ENCODE peak calls at places on chromosomes 2 and 18, in four cellular contexts. R is A549, M is upper lobe of right lung, Y is K562. P is an unnamed sample. For H3K9me3, the result is how much of the 10 kb centered on the place peaks cover.

GRCh38 chr2:234100686-234101085 is 50.2 kb downstream of the SPP2 start:
- ATAC-seq in R (no peak), M (no peak), Y (no peak), P (no peak)

GRCh38 chr2:176473177-176473576 is 203.9 kb downstream of the MTX2 start:
- ATAC-seq in R (no peak), M (peak), Y (no peak), P (no peak)

GRCh38 chr2:238287702-238288649 is at the start of gene PER2:
- ATAC-seq in R (peak), M (peak), Y (peak), P (peak)

GRCh38 chr18:48680339-48680738 is 141.5 kb downstream of the CTIF start:
- ATAC-seq in R (no peak), M (peak), Y (no peak), P (peak)

GRCh38 chr2:74025971-74026612 is 41.4 kb downstream of the TET3 start:
- ATAC-seq in R (peak), M (peak), Y (peak), P (no peak)

GRCh38 chr2:191127235-191127634 is 23.6 kb downstream of the STAT4 start:
- ATAC-seq in R (no peak), M (no peak), Y (no peak), P (no peak)

GRCh38 chr2:62789518-62789917 is 84.0 kb downstream of the EHBP1 start:
- ATAC-seq in R (peak), M (no peak), Y (no peak), P (no peak)

GRCh38 chr2:63662028-63662804 is 73.5 kb downstream of the MDH1 start:
- ATAC-seq in R (no peak), M (no peak), Y (no peak), P (no peak)

GRCh38 chr2:165058471-165059265 is 103.3 kb upstream of the SLC38A11 start:
- ATAC-seq in R (no peak), M (no peak), Y (no peak), P (no peak)

GRCh38 chr18:36089001-36089400 is 21.6 kb upstream of the RPRD1A start:
- ATAC-seq in R (no peak), M (no peak), Y (no peak), P (no peak)

GRCh38 chr2:42853571-42854206 is 61.3 kb upstream of the HAAO start:
- ATAC-seq in R (no peak), M (no peak), Y (no peak), P (no peak)

GRCh38 chr2:11710210-11710609 is 36.2 kb upstream of the LPIN1 start:
- ATAC-seq in R (peak), M (peak), Y (no peak), P (peak)

GRCh38 chr2:18987592-18988073 is 370.8 kb downstream of the OSR1 start:
- ATAC-seq in R (peak), M (no peak), Y (no peak), P (peak)

GRCh38 chr2:239249781-239250180 is 151.0 kb downstream of the HDAC4 start:
- ATAC-seq in R (no peak), M (peak), Y (no peak), P (peak)

GRCh38 chr18:77065221-77065981 is 67.2 kb downstream of the MBP start:
- ATAC-seq in R (peak), M (peak), Y (no peak), P (peak)

GRCh38 chr2:210676067-210676466 is 119.7 kb downstream of the CPS1 start:
- ATAC-seq in R (no peak), M (no peak), Y (no peak), P (no peak)

GRCh38 chr2:194486316-194486715 is 1170.7 kb upstream of the SLC39A10 start:
- ATAC-seq in R (no peak), M (no peak), Y (no peak), P (no peak)

GRCh38 chr18:32545631-32546030 is 74.9 kb upstream of the GAREM1 start:
- ATAC-seq in R (no peak), M (no peak), Y (no peak), P (no peak)

GRCh38 chr2:74052732-74053712 is 68.3 kb downstream of the TET3 start:
- ATAC-seq in R (no peak), M (no peak), Y (no peak), P (no peak)

GRCh38 chr2:74585406-74586182 is 31.1 kb downstream of the DOK1 start:
- ATAC-seq in R (no peak), M (no peak), Y (peak), P (no peak)

GRCh38 chr2:46286715-46287114 is 10.5 kb upstream of the EPAS1 start:
- ATAC-seq in R (no peak), M (peak), Y (no peak), P (no peak)

GRCh38 chr2:239817011-239817490 is 208.1 kb downstream of the NDUFA10 start:
- ATAC-seq in R (no peak), M (no peak), Y (no peak), P (no peak)

GRCh38 chr18:74868461-74868860 is 270.8 kb downstream of the ZNF407 start:
- ATAC-seq in R (no peak), M (no peak), Y (no peak), P (no peak)

GRCh38 chr2:135245055-135245454 is 193.0 kb downstream of the RAB3GAP1 start:
- ATAC-seq in R (no peak), M (no peak), Y (peak), P (no peak)

GRCh38 chr2:110170102-110170501 is 34.7 kb downstream of the NPHP1 start:
- ATAC-seq in R (no peak), M (no peak), Y (no peak), P (no peak)

GRCh38 chr2:27085670-27086089 is 892 bp upstream of the KHK start:
- ATAC-seq in R (peak), M (peak), Y (peak), P (peak)

GRCh38 chr18:78737006-78737915 is 242.4 kb upstream of the SALL3 start:
- ATAC-seq in R (no peak), M (no peak), Y (no peak), P (no peak)
- H3K9me3 ChIP-seq in R (under half), M (under half), Y (under half), P (under half)

GRCh38 chr2:12890071-12890470 is 173.3 kb downstream of the TRIB2 start:
- ATAC-seq in R (no peak), M (no peak), Y (no peak), P (no peak)
- H3K9me3 ChIP-seq in R (under half), M (under half), Y (under half), P (under half)

DNA sequence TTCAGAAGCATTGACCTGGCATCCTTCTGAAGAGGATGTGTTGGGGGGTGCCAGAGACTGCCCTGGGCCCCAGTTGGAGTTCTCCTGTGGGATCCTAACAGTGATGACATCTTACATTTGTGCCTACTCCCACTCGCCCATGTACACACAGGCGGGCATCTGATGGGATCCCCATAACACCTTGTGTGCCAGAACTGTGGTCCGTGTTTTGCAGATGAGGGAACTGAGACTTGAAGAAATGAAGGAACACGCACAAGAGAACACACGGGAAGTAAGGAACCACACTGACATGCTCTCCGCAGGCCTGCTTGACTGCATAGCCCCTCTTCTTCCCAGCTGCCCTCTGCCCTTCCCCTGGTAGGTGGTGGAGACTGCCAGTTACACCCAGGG is 255.3 kb downstream of the MYCN start:
- ATAC-seq in R (no peak), M (no peak), Y (no peak), P (no peak)
- H3K9me3 ChIP-seq in R (under half), M (under half), Y (under half), P (under half)

GRCh38 chr2:47456851-47457250 is 53.9 kb downstream of the MSH2 start:
- ATAC-seq in R (no peak), M (no peak), Y (no peak), P (no peak)
- H3K9me3 ChIP-seq in R (under half), M (under half), Y (under half), P (under half)

GRCh38 chr2:120653026-120653425 is 82.6 kb upstream of the GLI2 start:
- ATAC-seq in R (no peak), M (no peak), Y (no peak), P (no peak)

GRCh38 chr2:120653871-120654270 is 81.8 kb upstream of the GLI2 start:
- ATAC-seq in R (no peak), M (no peak), Y (no peak), P (no peak)

GRCh38 chr2:120654383-120655134 is 81.1 kb upstream of the GLI2 start:
- ATAC-seq in R (no peak), M (peak), Y (no peak), P (no peak)

GRCh38 chr2:120650022-120650644 is 85.5 kb upstream of the GLI2 start:
- ATAC-seq in R (no peak), M (no peak), Y (no peak), P (no peak)

GRCh38 chr2:120651818-120652217 is 83.8 kb upstream of the GLI2 start:
- ATAC-seq in R (no peak), M (no peak), Y (no peak), P (no peak)
- H3K9me3 ChIP-seq in R (under half), M (under half), Y (under half), P (under half)

GRCh38 chr2:24512836-24513235 is 21.8 kb downstream of the NCOA1 start:
- ATAC-seq in R (no peak), M (no peak), Y (no peak), P (no peak)

GRCh38 chr2:24512404-24512803 is 21.4 kb downstream of the NCOA1 start:
- ATAC-seq in R (no peak), M (no peak), Y (no peak), P (no peak)

GRCh38 chr2:24513672-24514071 is 22.6 kb downstream of the NCOA1 start:
- ATAC-seq in R (no peak), M (no peak), Y (no peak), P (no peak)

GRCh38 chr2:24511894-24512293 is 20.8 kb downstream of the NCOA1 start:
- ATAC-seq in R (no peak), M (no peak), Y (no peak), P (no peak)

DNA sequence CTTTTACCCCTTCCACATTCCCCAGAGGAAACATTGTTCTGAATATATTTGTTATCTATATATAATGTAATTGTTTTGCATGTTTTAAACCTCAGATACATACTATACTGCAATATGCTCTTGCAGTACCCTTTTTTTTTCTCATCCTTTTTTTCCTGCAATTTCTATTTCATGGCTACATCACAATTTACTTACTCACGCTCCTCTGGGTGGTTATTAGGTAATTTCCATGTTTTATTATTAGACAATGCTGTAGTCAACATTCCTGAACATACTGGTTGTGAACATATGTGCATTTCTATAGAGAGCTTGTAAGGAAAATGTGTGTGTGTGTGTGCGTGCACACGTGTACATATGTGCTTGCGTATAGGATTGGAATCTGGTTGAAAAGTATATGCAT is 22.2 kb downstream of the NCOA1 start:
- ATAC-seq in R (no peak), M (no peak), Y (no peak), P (no peak)
- H3K9me3 ChIP-seq in R (under half), M (under half), Y (under half), P (under half)

DNA sequence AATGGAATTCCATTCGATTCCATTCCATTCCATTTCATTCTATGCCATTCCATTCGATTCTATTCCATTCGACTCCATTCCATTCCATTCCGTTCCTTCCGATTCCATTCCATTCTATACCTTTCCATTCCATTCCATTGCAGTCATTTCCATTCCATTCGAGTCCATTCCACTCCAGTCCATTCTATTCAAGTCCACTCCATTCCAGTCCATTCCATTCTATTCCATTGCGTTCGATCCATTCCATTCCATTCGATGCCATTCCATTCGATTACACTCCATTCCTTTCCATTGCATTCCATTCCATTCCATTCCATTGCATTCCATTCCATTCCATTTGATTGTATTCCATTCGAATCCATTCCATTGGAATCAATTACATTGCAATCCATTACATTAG is 1119.8 kb downstream of the RPIA start:
- ATAC-seq in R (no peak), M (no peak), Y (no peak), P (no peak)
- H3K9me3 ChIP-seq in R (under half), M (half or more), Y (under half), P (under half)

GRCh38 chr2:16194931-16195680 is 254.8 kb downstream of the MYCN start:
- ATAC-seq in R (no peak), M (no peak), Y (no peak), P (no peak)
- H3K9me3 ChIP-seq in R (under half), M (under half), Y (under half), P (under half)